ENCODE peak calls at places on chromosomes 6 and 20, in seven cellular contexts. One of them, this sample, is unnamed.

GRCh38 chr6:21993841-21994240 is 303.0 kb downstream of the PRL start:
- DNase-seq in GM23338: no peak
- DNase-seq in choroid plexus epithelial cell: no peak
- DNase-seq in fibroblast of lung: no peak
- DNase-seq in thyroid gland: no peak
- DNase-seq in IMR-90: no peak
- DNase-seq in CD8-positive, alpha-beta T cell: no peak
- DNase-seq in this sample: no peak

GRCh38 chr20:2293486-2293885 is 2.3 kb upstream of the TGM3 start:
- DNase-seq in choroid plexus epithelial cell: no peak
- DNase-seq in thyroid gland: no peak
- DNase-seq in IMR-90: no peak
- DNase-seq in fibroblast of lung: no peak
- DNase-seq in GM23338: no peak
- DNase-seq in CD8-positive, alpha-beta T cell: no peak
- DNase-seq in this sample: no peak

GRCh38 chr6:43927525-43928210 is 157.7 kb downstream of the VEGFA start:
- DNase-seq in choroid plexus epithelial cell: no peak
- DNase-seq in thyroid gland: no peak
- DNase-seq in fibroblast of lung: no peak
- DNase-seq in IMR-90: no peak
- DNase-seq in GM23338: no peak
- DNase-seq in CD8-positive, alpha-beta T cell: no peak
- DNase-seq in this sample: no peak

GRCh38 chr20:51136326-51136725 is 113.4 kb upstream of the KCNG1 start:
- DNase-seq in fibroblast of lung: no peak
- DNase-seq in choroid plexus epithelial cell: no peak
- DNase-seq in thyroid gland: no peak
- DNase-seq in GM23338: no peak
- DNase-seq in IMR-90: no peak
- DNase-seq in CD8-positive, alpha-beta T cell: no peak
- DNase-seq in this sample: no peak

GRCh38 chr6:35178012-35178411 is 35.7 kb upstream of the SCUBE3 start:
- DNase-seq in choroid plexus epithelial cell: no peak
- DNase-seq in CD8-positive, alpha-beta T cell: no peak
- DNase-seq in thyroid gland: no peak
- DNase-seq in IMR-90: no peak
- DNase-seq in fibroblast of lung: no peak
- DNase-seq in GM23338: no peak
- DNase-seq in this sample: no peak

GRCh38 chr6:7939186-7939863 is 28.7 kb upstream of the TXNDC5 start:
- DNase-seq in CD8-positive, alpha-beta T cell: no peak
- DNase-seq in GM23338: no peak
- DNase-seq in IMR-90: no peak
- DNase-seq in choroid plexus epithelial cell: no peak
- DNase-seq in fibroblast of lung: no peak
- DNase-seq in thyroid gland: no peak
- DNase-seq in this sample: no peak

GRCh38 chr6:111994791-111995190 is 59.1 kb upstream of the CCN6 start:
- DNase-seq in GM23338: no peak
- DNase-seq in IMR-90: no peak
- DNase-seq in CD8-positive, alpha-beta T cell: no peak
- DNase-seq in thyroid gland: no peak
- DNase-seq in fibroblast of lung: no peak
- DNase-seq in choroid plexus epithelial cell: no peak
- DNase-seq in this sample: no peak

GRCh38 chr6:36414481-36414880 is 27.0 kb upstream of the ETV7 start:
- DNase-seq in choroid plexus epithelial cell: no peak
- DNase-seq in CD8-positive, alpha-beta T cell: no peak
- DNase-seq in thyroid gland: no peak
- DNase-seq in IMR-90: peak; percentile 8
- DNase-seq in GM23338: no peak
- DNase-seq in fibroblast of lung: peak; percentile 73
- DNase-seq in this sample: no peak

DNA sequence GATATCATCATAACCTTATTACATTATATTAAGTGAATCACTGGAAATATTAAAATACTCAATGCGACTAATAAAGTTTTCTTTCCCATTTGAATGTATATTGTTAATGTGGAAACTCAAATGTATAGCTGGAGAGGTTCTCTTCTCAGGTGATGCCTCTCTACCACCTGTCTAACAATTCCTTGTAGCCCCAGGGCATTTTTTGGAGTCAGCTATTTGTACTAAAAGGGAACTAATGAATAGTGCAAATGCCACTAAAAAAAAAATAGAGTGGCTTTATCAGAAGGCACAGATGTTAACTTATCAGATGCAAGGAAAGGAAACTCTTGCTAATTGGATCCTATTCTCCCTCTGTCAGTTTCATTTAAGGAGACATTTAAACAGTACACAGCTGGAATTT is 896.9 kb upstream of the SLC35B3 start:
- DNase-seq in choroid plexus epithelial cell: no peak
- DNase-seq in thyroid gland: no peak
- DNase-seq in GM23338: no peak
- DNase-seq in CD8-positive, alpha-beta T cell: no peak
- DNase-seq in fibroblast of lung: no peak
- DNase-seq in IMR-90: no peak
- DNase-seq in this sample: no peak
- H3K4me3 ChIP-seq in choroid plexus epithelial cell: no peak overlapping the region
- H3K4me3 ChIP-seq in thyroid gland: no peak overlapping the region
- H3K4me3 ChIP-seq in GM23338: no peak overlapping the region
- H3K4me3 ChIP-seq in CD8-positive, alpha-beta T cell: no peak overlapping the region
- H3K4me3 ChIP-seq in fibroblast of lung: no peak overlapping the region
- H3K4me3 ChIP-seq in IMR-90: no peak overlapping the region
- H3K4me3 ChIP-seq in this sample: no peak overlapping the region

DNA sequence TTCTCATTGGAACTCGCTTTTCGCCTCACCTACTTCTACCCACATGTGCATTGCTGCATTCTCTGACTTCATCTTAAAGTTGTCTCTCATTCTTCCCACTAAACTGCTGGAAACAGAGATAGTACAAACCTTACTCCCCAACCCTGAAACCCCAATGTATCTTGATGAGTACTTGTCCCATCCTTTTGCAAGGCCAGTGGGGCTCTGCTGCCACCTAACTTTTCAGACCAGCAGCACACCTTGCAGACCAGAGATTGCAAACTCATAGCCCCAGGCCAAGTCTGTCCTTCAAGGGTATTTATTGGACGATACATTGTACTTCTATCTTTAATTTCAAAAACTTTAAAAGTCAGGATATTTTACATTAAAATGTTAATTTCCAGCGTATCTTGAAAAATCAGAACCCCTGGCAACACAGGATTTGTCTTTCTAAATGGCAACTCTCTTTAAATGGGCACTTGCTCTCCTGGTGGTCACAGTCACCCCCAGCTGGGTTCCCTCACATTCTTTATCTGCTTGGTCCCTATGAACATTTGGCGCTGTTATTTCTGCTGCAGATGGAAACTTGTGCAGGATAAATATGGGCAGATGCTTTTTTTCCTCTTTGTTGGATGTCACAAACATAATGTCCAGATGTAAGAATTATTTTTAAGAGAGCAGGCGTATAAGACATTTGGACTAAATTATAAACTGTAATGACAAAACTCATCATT is 83.9 kb downstream of the SOD2 start:
- DNase-seq in thyroid gland: no peak
- DNase-seq in fibroblast of lung: peak; percentile 37
- DNase-seq in CD8-positive, alpha-beta T cell: no peak
- DNase-seq in GM23338: peak; percentile 79
- DNase-seq in IMR-90: peak; percentile 28
- DNase-seq in choroid plexus epithelial cell: peak; percentile 76
- DNase-seq in this sample: no peak
- H3K4me3 ChIP-seq in thyroid gland: no peak overlapping the region
- H3K4me3 ChIP-seq in fibroblast of lung: no peak overlapping the region
- H3K4me3 ChIP-seq in CD8-positive, alpha-beta T cell: no peak overlapping the region
- H3K4me3 ChIP-seq in GM23338: no peak overlapping the region
- H3K4me3 ChIP-seq in IMR-90: no peak overlapping the region
- H3K4me3 ChIP-seq in choroid plexus epithelial cell: no peak overlapping the region
- H3K4me3 ChIP-seq in this sample: no peak overlapping the region

GRCh38 chr6:414447-414846 is 22.9 kb downstream of the IRF4 start:
- DNase-seq in CD8-positive, alpha-beta T cell: no peak
- DNase-seq in fibroblast of lung: no peak
- DNase-seq in GM23338: no peak
- DNase-seq in thyroid gland: no peak
- DNase-seq in choroid plexus epithelial cell: no peak
- DNase-seq in IMR-90: no peak
- DNase-seq in this sample: no peak

GRCh38 chr6:412146-412886 is 20.8 kb downstream of the IRF4 start:
- DNase-seq in thyroid gland: no peak
- DNase-seq in GM23338: no peak
- DNase-seq in CD8-positive, alpha-beta T cell: no peak
- DNase-seq in fibroblast of lung: no peak
- DNase-seq in IMR-90: no peak
- DNase-seq in choroid plexus epithelial cell: no peak
- DNase-seq in this sample: no peak

GRCh38 chr6:409370-409972 is 17.9 kb downstream of the IRF4 start:
- DNase-seq in fibroblast of lung: no peak
- DNase-seq in choroid plexus epithelial cell: no peak
- DNase-seq in thyroid gland: no peak
- DNase-seq in GM23338: no peak
- DNase-seq in CD8-positive, alpha-beta T cell: no peak
- DNase-seq in IMR-90: no peak
- DNase-seq in this sample: no peak

GRCh38 chr6:410555-411395 is 19.2 kb downstream of the IRF4 start:
- DNase-seq in choroid plexus epithelial cell: no peak
- DNase-seq in CD8-positive, alpha-beta T cell: no peak
- DNase-seq in GM23338: no peak
- DNase-seq in IMR-90: no peak
- DNase-seq in thyroid gland: peak; percentile 90
- DNase-seq in fibroblast of lung: no peak
- DNase-seq in this sample: no peak

DNA sequence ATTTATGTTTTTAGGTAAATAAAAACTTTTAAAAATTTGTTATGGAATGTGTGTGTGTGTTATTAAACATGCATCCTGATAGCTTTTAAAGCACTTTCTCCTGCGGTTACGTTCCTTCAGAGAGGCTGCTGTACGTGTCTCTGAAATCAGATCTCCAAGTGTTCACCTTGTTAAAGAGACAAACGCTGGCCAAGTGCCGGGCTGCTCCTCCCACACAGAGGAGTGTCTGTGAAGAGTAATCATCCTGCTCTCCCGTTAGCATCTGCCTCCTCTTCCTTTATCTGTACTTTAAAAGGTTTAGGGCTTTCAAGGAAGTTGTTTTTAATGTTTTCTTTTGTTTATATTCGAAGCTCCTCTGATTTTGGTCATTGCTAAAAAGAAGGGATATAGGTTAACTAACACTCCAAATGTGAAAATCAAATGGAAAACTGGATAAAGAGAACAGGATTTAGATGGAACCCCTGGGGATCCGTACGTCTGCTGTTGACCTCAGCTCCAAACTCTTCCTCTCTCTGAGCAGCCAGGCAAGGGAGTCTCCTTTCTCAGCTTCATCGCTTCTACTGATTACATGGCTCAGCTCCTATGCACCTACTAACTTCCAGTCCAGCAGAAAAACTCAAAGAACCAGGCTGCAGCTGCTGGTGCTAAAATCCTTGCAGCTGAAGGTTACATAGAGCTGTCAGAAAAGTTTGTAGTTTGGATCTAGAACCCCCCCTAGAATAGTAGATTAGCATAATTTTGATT is 20.0 kb downstream of the IRF4 start:
- DNase-seq in thyroid gland: peak; percentile 70
- DNase-seq in GM23338: no peak
- DNase-seq in IMR-90: no peak
- DNase-seq in CD8-positive, alpha-beta T cell: no peak
- DNase-seq in fibroblast of lung: no peak
- DNase-seq in choroid plexus epithelial cell: no peak
- DNase-seq in this sample: peak; percentile 40
- H3K4me3 ChIP-seq in thyroid gland: no peak overlapping the region
- H3K4me3 ChIP-seq in GM23338: no peak overlapping the region
- H3K4me3 ChIP-seq in IMR-90: no peak overlapping the region
- H3K4me3 ChIP-seq in CD8-positive, alpha-beta T cell: no peak overlapping the region
- H3K4me3 ChIP-seq in fibroblast of lung: no peak overlapping the region
- H3K4me3 ChIP-seq in choroid plexus epithelial cell: no peak overlapping the region
- H3K4me3 ChIP-seq in this sample: no peak overlapping the region

DNA sequence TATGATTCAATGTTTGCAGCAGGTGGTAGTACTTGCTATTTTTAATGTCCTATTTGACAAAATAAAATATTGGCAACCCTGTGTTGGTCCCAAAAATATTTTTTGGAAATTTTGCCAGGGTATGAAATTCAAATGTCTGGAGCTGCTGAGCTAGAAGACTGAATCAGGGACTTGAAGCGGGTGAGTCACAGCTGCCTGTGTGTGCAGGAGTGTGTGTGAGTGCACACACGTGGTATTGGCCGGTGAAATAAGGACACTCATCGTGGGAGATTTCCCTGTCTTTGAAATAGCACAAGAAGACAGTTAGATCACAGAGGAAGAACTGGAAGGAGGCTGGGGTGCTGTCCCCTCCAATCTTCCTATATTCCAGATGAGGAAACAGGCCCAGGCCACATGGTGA is 123.7 kb upstream of the MLN start:
- DNase-seq in thyroid gland: no peak
- DNase-seq in CD8-positive, alpha-beta T cell: no peak
- DNase-seq in IMR-90: peak; percentile 72
- DNase-seq in fibroblast of lung: peak; percentile 75
- DNase-seq in choroid plexus epithelial cell: peak; percentile 62
- DNase-seq in GM23338: no peak
- DNase-seq in this sample: no peak
- H3K4me3 ChIP-seq in thyroid gland: no peak overlapping the region
- H3K4me3 ChIP-seq in CD8-positive, alpha-beta T cell: no peak overlapping the region
- H3K4me3 ChIP-seq in IMR-90: no peak overlapping the region
- H3K4me3 ChIP-seq in fibroblast of lung: no peak overlapping the region
- H3K4me3 ChIP-seq in choroid plexus epithelial cell: no peak overlapping the region
- H3K4me3 ChIP-seq in GM23338: no peak overlapping the region
- H3K4me3 ChIP-seq in this sample: no peak overlapping the region

GRCh38 chr6:2086328-2087008 is 158.9 kb downstream of the GMDS start:
- DNase-seq in GM23338: no peak
- DNase-seq in CD8-positive, alpha-beta T cell: no peak
- DNase-seq in thyroid gland: no peak
- DNase-seq in choroid plexus epithelial cell: no peak
- DNase-seq in IMR-90: no peak
- DNase-seq in fibroblast of lung: no peak
- DNase-seq in this sample: no peak
- H3K4me3 ChIP-seq in GM23338: no peak overlapping the region
- H3K4me3 ChIP-seq in CD8-positive, alpha-beta T cell: no peak overlapping the region
- H3K4me3 ChIP-seq in thyroid gland: no peak overlapping the region
- H3K4me3 ChIP-seq in choroid plexus epithelial cell: no peak overlapping the region
- H3K4me3 ChIP-seq in IMR-90: no peak overlapping the region
- H3K4me3 ChIP-seq in fibroblast of lung: no peak overlapping the region
- H3K4me3 ChIP-seq in this sample: no peak overlapping the region